ENCODE peak calls at places on chromosomes 6 and 20, in five cellular contexts. V is cardiac muscle cell, W is sigmoid colon, D is spleen, Q is pancreas. N is an unnamed sample.

GRCh38 chr6:111478064-111478476 is 4.9 kb downstream of the REV3L start:
- DNase-seq in V (no peak), W (no peak), D (no peak), Q (no peak), N (no peak)

GRCh38 chr20:34703573-34704176 is 469 bp upstream of the TP53INP2 start:
- DNase-seq in V (peak; percentile 28), W (peak; percentile 77), D (no peak), Q (peak; percentile 46), N (no peak)

GRCh38 chr6:116010400-116011095 is 50.1 kb downstream of the FRK start:
- DNase-seq in V (peak; percentile 65), W (peak; percentile 70), D (peak; percentile 73), Q (peak; percentile 54), N (no peak)

GRCh38 chr6:84204011-84204410 is 23.4 kb downstream of the CEP162 start:
- DNase-seq in V (no peak), W (no peak), D (no peak), Q (no peak), N (no peak)

GRCh38 chr6:35844290-35844689 is 39.1 kb downstream of the LHFPL5 start:
- DNase-seq in V (no peak), W (no peak), D (no peak), Q (no peak), N (no peak)

GRCh38 chr6:24910850-24911712 is 24.7 kb downstream of the RIPOR2 start:
- DNase-seq in V (peak; percentile 85), W (peak; percentile 81), D (peak; percentile 91), Q (peak; percentile 52), N (no peak)

GRCh38 chr20:1509237-1509636 is 18.0 kb upstream of the SIRPB2 start:
- DNase-seq in V (peak; percentile 6), W (no peak), D (no peak), Q (no peak), N (no peak)

GRCh38 chr20:366042-366718 is 14.4 kb upstream of the TRIB3 start:
- DNase-seq in V (no peak), W (no peak), D (no peak), Q (no peak), N (no peak)

GRCh38 chr6:8736046-8736877 is 300.9 kb upstream of the SLC35B3 start:
- DNase-seq in V (peak; percentile 7), W (peak; percentile 52), D (no peak), Q (no peak), N (no peak)

GRCh38 chr6:164911873-164912580 is 397.4 kb downstream of the C6orf118 start:
- DNase-seq in V (peak; percentile 32), W (no peak), D (no peak), Q (no peak), N (no peak)

GRCh38 chr6:42251500-42251899 is 33.8 kb upstream of the MRPS10 start:
- DNase-seq in V (no peak), W (no peak), D (no peak), Q (no peak), N (no peak)

GRCh38 chr6:72182337-72183246 is 296.2 kb downstream of the RIMS1 start:
- DNase-seq in V (peak; percentile 65), W (no peak), D (no peak), Q (peak; percentile 89), N (peak; percentile 4)
- H3K4me3 ChIP-seq in V (peak overlapping the region; percentile 43), W (peak overlapping the region; percentile 52), D (peak overlapping the region; percentile 15), Q (peak overlapping the region; percentile 69), N (peak overlapping the region; percentile 46)

DNA sequence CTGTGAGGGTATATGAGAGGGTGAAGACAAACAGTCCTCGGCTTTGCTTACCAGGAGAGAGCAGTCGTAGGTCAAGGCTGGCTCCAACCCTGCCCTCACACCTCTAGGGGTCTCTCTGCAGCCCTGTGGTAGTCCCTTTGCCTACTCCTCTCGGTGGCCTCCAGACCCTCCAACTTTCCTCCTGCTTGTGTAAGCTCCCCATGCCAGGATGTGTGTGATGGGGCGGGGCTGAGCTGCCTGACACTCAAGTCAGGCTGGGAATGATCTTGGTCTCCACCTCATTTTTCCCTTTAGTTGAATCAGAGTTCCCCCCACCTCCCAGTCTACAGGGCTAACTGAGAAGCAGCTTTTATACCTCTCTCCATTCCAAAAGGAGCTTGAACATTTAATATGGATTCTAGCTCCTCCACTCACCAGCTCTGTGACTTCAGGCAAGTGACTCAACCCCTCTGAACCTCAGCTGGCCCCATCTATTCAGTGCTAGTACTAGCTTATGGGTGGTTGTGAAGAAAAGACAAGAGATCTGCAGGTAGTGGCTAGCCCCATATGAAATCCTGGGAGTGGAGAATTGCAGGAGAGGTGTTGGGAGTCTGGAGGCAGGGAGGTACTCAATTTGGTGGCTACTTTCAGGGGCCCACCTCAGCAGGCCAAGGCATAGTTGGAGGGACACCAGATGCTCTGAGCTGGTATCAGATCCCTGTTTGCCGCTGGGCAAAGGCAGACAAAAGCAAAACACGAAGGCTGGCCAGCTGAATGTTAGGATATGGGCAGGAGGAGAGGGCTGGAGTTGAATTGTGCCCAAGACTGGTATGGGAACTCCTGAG is 971 bp downstream of the SLC29A1 start:
- DNase-seq in V (peak; percentile 39), W (peak; percentile 75), D (peak; percentile 65), Q (no peak), N (no peak)
- TF ChIP-seq CTCF in V (no peak), W (no peak), D (no peak), Q (no peak), N (no peak)

DNA sequence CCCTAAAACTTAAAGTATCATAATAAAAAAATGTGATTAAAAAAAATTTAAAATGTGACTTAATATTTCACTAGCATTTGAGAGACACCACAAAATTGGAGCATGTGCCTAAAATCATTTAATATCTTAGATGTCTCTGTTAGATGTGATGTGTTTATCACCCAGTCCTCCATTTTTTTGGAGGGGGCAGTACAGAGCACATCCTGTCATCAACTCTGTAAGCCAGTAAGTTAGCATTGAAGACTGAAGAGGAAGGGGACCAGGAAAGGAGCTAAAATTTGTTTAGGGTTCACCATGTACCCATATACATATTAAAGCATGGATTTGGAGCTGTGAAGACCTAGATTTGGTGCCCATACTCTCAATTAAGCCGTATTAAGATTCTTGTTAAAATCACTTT is 30.7 kb upstream of the ADIG start:
- DNase-seq in V (no peak), W (no peak), D (no peak), Q (no peak), N (no peak)
- H3K36me3 ChIP-seq in V (peaks cover 59% of the 10 kb centered on the region), W (peaks cover 100% of the 10 kb centered on the region), D (peaks cover 85% of the 10 kb centered on the region), Q (no peaks in the 10 kb centered on the region), N (no peaks in the 10 kb centered on the region)

GRCh38 chr6:157145656-157146285 is 177.5 kb downstream of the TMEM242 start:
- DNase-seq in V (no peak), W (no peak), D (no peak), Q (no peak), N (no peak)
- H3K4me3 ChIP-seq in V (no peak overlapping the region), W (no peak overlapping the region), D (no peak overlapping the region), Q (no peak overlapping the region), N (no peak overlapping the region)

GRCh38 chr6:168117942-168118341 is 38.9 kb upstream of the FRMD1 start:
- DNase-seq in V (no peak), W (no peak), D (no peak), Q (no peak), N (no peak)
- TF ChIP-seq CTCF in V (peak; percentile 50), W (no peak), D (no peak), Q (peak; percentile 18), N (peak; percentile 52)

GRCh38 chr20:25461766-25462165 is 54.3 kb downstream of the GINS1 start:
- DNase-seq in V (no peak), W (peak; percentile 48), D (peak; percentile 44), Q (no peak), N (no peak)
- H3K36me3 ChIP-seq in V (peaks cover 32% of the 10 kb centered on the region), W (peaks cover 90% of the 10 kb centered on the region), D (no peaks in the 10 kb centered on the region), Q (no peaks in the 10 kb centered on the region), N (peaks cover 2% of the 10 kb centered on the region)

GRCh38 chr20:53003420-53003819 is 31.3 kb downstream of the TSHZ2 start:
- DNase-seq in V (no peak), W (no peak), D (no peak), Q (no peak), N (peak; percentile 55)

GRCh38 chr20:52999040-52999439 is 26.9 kb downstream of the TSHZ2 start:
- DNase-seq in V (no peak), W (no peak), D (no peak), Q (no peak), N (no peak)

GRCh38 chr20:53002786-53003185 is 30.6 kb downstream of the TSHZ2 start:
- DNase-seq in V (no peak), W (no peak), D (no peak), Q (no peak), N (no peak)

GRCh38 chr20:53004267-53004813 is 32.2 kb downstream of the TSHZ2 start:
- DNase-seq in V (no peak), W (no peak), D (no peak), Q (no peak), N (no peak)

DNA sequence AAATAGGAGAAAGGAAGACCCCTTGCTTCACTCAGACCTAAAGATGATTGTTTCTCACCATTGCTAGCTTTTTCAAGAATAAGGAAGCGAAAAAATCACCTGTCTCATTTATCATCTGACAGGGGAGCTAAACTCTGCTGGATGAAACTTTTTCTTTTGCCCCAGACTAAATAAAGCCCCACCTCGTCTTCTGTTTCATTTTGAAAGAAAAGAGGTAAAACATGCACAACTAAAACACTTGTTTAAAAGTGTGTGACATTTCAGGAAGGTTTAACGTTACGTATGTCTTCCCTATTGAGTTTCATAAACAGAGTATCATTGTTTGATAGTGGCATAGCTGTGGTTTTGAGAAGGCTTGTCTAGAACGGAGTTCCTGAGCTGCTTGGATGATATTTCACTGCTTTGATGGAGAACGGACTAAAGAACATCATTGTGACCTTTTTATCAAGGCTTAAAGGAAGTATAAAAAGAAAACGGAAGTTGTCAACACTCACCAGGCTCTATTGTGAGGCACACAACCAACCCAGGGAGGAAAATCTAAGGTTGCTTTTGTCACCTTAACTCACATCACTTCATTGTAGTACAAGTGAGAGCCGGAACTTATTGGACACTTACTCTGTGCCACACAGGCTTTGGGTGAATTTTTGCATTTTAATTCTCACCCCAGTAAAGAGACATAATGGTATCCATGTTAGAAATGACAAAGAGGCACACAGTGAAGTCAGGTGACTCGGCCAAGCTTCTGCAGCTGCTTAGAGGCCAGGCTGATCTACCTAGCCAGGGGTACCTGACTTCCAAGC is 29.5 kb downstream of the TSHZ2 start:
- DNase-seq in V (no peak), W (no peak), D (no peak), Q (no peak), N (no peak)
- H3K4me3 ChIP-seq in V (no peak overlapping the region), W (no peak overlapping the region), D (no peak overlapping the region), Q (no peak overlapping the region), N (no peak overlapping the region)

DNA sequence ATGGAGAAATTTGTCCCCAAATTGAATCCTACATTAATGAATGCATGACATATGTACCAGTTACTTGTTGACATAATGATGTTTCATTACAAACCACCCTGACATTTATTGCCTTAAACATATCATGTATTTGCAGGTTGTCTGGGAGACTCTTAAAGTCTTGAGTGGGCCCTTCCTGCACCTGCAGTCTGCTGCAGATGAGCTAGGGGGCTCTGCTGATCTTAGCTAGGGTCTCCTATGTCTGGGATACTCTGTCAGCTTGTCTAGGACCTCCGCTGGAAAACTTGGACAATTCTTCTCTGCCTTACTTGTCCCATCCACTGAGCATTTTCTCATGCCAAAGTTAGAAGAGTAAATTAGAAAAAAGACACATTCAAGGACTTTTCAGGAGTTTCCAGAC is 581.6 kb downstream of the HAO1 start:
- DNase-seq in V (peak; percentile 40), W (no peak), D (no peak), Q (no peak), N (no peak)
- TF ChIP-seq CTCF in V (no peak), W (no peak), D (no peak), Q (no peak), N (no peak)